ENCODE peak calls at places on chromosomes 13 and 19, in five cellular contexts. One of them, this sample, is unnamed. For H3K4me1, the result is how much of the 10 kb centered on the place peaks cover.

GRCh38 chr13:91313103-91313502 is 34.4 kb upstream of the MIR17HG start:
- DNase-seq in neuronal stem cell: no peak
- DNase-seq in kidney: no peak
- DNase-seq in Karpas-422: peak
- DNase-seq in IMR-90: peak
- DNase-seq in this sample: no peak

GRCh38 chr19:30085394-30085793 is 143.4 kb downstream of the URI1 start:
- DNase-seq in IMR-90: no peak
- DNase-seq in neuronal stem cell: no peak
- DNase-seq in kidney: peak
- DNase-seq in Karpas-422: peak
- DNase-seq in this sample: no peak

GRCh38 chr19:917323-918151 is at the start of gene KISS1R:
- DNase-seq in IMR-90: peak
- DNase-seq in neuronal stem cell: peak
- DNase-seq in Karpas-422: peak
- DNase-seq in kidney: no peak
- DNase-seq in this sample: no peak

GRCh38 chr13:98481511-98481951 is 95.4 kb downstream of the STK24 start:
- DNase-seq in neuronal stem cell: no peak
- DNase-seq in Karpas-422: no peak
- DNase-seq in kidney: no peak
- DNase-seq in IMR-90: peak
- DNase-seq in this sample: no peak

GRCh38 chr19:7395360-7395781 is 46.6 kb downstream of the ARHGEF18 start:
- DNase-seq in kidney: no peak
- DNase-seq in Karpas-422: peak
- DNase-seq in IMR-90: no peak
- DNase-seq in neuronal stem cell: no peak
- DNase-seq in this sample: peak

GRCh38 chr19:14413765-14414171 is 5.4 kb downstream of the DDX39A start:
- DNase-seq in neuronal stem cell: no peak
- DNase-seq in IMR-90: peak
- DNase-seq in Karpas-422: no peak
- DNase-seq in kidney: no peak
- DNase-seq in this sample: no peak

GRCh38 chr19:18172331-18173053 is 1.1 kb upstream of the IFI30 start:
- DNase-seq in Karpas-422: no peak
- DNase-seq in kidney: no peak
- DNase-seq in IMR-90: no peak
- DNase-seq in neuronal stem cell: no peak
- DNase-seq in this sample: no peak

GRCh38 chr19:5964816-5965565 is 12.9 kb downstream of the RANBP3 start:
- DNase-seq in kidney: no peak
- DNase-seq in neuronal stem cell: no peak
- DNase-seq in Karpas-422: no peak
- DNase-seq in IMR-90: no peak
- DNase-seq in this sample: no peak

GRCh38 chr13:32036762-32037161 is 5.2 kb downstream of the FRY start:
- DNase-seq in neuronal stem cell: no peak
- DNase-seq in Karpas-422: no peak
- DNase-seq in kidney: no peak
- DNase-seq in IMR-90: no peak
- DNase-seq in this sample: peak

GRCh38 chr19:19860756-19861390 is 4.8 kb upstream of the ZNF253 start:
- DNase-seq in Karpas-422: no peak
- DNase-seq in kidney: no peak
- DNase-seq in IMR-90: no peak
- DNase-seq in neuronal stem cell: peak
- DNase-seq in this sample: no peak

GRCh38 chr19:12139309-12139708 is 841 bp downstream of the ZNF20 start:
- DNase-seq in kidney: no peak
- DNase-seq in IMR-90: peak
- DNase-seq in Karpas-422: no peak
- DNase-seq in neuronal stem cell: no peak
- DNase-seq in this sample: no peak

GRCh38 chr19:39409886-39410619 is 2.4 kb upstream of the PLEKHG2 start:
- DNase-seq in Karpas-422: peak
- DNase-seq in IMR-90: no peak
- DNase-seq in kidney: peak
- DNase-seq in neuronal stem cell: no peak
- DNase-seq in this sample: peak

GRCh38 chr19:12065100-12065538 is 588 bp downstream of the ZNF844 start:
- DNase-seq in neuronal stem cell: no peak
- DNase-seq in Karpas-422: peak
- DNase-seq in IMR-90: peak
- DNase-seq in kidney: peak
- DNase-seq in this sample: peak

GRCh38 chr19:13646758-13647157 is 117.6 kb upstream of the MRI1 start:
- DNase-seq in Karpas-422: no peak
- DNase-seq in IMR-90: no peak
- DNase-seq in kidney: no peak
- DNase-seq in neuronal stem cell: no peak
- DNase-seq in this sample: no peak

GRCh38 chr19:53172892-53173291 is 14.0 kb upstream of the ZNF347 start:
- DNase-seq in IMR-90: peak
- DNase-seq in neuronal stem cell: no peak
- DNase-seq in Karpas-422: no peak
- DNase-seq in kidney: no peak
- DNase-seq in this sample: no peak

GRCh38 chr13:76161143-76161542 is 525.0 kb downstream of the LMO7 start:
- DNase-seq in kidney: no peak
- DNase-seq in IMR-90: peak
- DNase-seq in neuronal stem cell: no peak
- DNase-seq in Karpas-422: no peak
- DNase-seq in this sample: no peak

GRCh38 chr13:51035469-51035868 is 75.6 kb downstream of the C13orf42 start:
- DNase-seq in Karpas-422: no peak
- DNase-seq in neuronal stem cell: no peak
- DNase-seq in kidney: no peak
- DNase-seq in IMR-90: no peak
- DNase-seq in this sample: peak

GRCh38 chr19:8610928-8611284 is 391 bp upstream of the ADAMTS10 start:
- DNase-seq in kidney: no peak
- DNase-seq in IMR-90: no peak
- DNase-seq in neuronal stem cell: no peak
- DNase-seq in Karpas-422: no peak
- DNase-seq in this sample: no peak

GRCh38 chr13:44244288-44244687 is 129.3 kb upstream of the SERP2 start:
- DNase-seq in IMR-90: peak
- DNase-seq in Karpas-422: no peak
- DNase-seq in kidney: no peak
- DNase-seq in neuronal stem cell: no peak
- DNase-seq in this sample: no peak

GRCh38 chr13:111976474-111977183 is 90.3 kb upstream of the SOX1 start:
- DNase-seq in IMR-90: no peak
- DNase-seq in Karpas-422: no peak
- DNase-seq in neuronal stem cell: no peak
- DNase-seq in kidney: peak
- DNase-seq in this sample: no peak

GRCh38 chr13:53151692-53152421 is 123.2 kb downstream of the OLFM4 start:
- DNase-seq in Karpas-422: peak
- DNase-seq in kidney: no peak
- DNase-seq in IMR-90: peak
- DNase-seq in neuronal stem cell: peak
- DNase-seq in this sample: peak

GRCh38 chr19:34588249-34588648 is 88.7 kb downstream of the SCGB2B2 start:
- DNase-seq in Karpas-422: no peak
- DNase-seq in kidney: no peak
- DNase-seq in neuronal stem cell: no peak
- DNase-seq in IMR-90: no peak
- DNase-seq in this sample: no peak

GRCh38 chr13:49097374-49097773 is 121.7 kb downstream of the FNDC3A start:
- DNase-seq in IMR-90: peak
- DNase-seq in neuronal stem cell: no peak
- DNase-seq in Karpas-422: no peak
- DNase-seq in kidney: no peak
- DNase-seq in this sample: no peak

GRCh38 chr13:44423824-44424223 is 50.2 kb downstream of the SERP2 start:
- DNase-seq in kidney: no peak
- DNase-seq in neuronal stem cell: no peak
- DNase-seq in Karpas-422: no peak
- DNase-seq in IMR-90: no peak
- DNase-seq in this sample: no peak

GRCh38 chr19:2548966-2549365 is 73.0 kb downstream of the GADD45B start:
- DNase-seq in kidney: peak
- DNase-seq in Karpas-422: no peak
- DNase-seq in neuronal stem cell: no peak
- DNase-seq in IMR-90: no peak
- DNase-seq in this sample: no peak

GRCh38 chr19:45528744-45529453 is 21.6 kb downstream of the VASP start:
- DNase-seq in kidney: peak
- DNase-seq in Karpas-422: no peak
- DNase-seq in neuronal stem cell: no peak
- DNase-seq in IMR-90: no peak
- DNase-seq in this sample: peak

DNA sequence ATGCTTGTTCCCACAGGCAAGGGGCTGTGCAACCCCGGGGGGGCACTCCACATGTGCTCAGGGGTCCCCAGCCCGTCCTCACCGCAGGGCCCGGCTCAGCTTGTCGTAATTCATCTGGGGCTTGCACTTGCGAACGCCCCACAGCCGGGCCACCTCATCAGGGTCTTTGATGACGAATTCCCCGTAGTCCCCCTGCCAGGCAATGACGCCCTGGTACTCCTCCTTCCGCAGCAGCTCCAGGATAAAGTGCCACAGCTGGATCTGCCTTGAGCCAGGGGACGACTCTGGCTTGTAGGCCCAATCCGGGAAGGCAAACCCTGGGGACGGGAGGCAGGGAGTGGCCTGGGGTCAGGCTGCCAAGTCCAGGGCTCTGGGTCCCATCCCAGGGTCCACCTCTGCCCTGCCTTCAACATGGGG is 4.7 kb downstream of the ERF start:
- DNase-seq in IMR-90: no peak
- DNase-seq in Karpas-422: no peak
- DNase-seq in kidney: peak
- DNase-seq in neuronal stem cell: no peak
- DNase-seq in this sample: no peak
- H3K9ac ChIP-seq in IMR-90: peak
- H3K9ac ChIP-seq in Karpas-422: no peak
- H3K9ac ChIP-seq in kidney: peak
- H3K9ac ChIP-seq in neuronal stem cell: no peak
- H3K9ac ChIP-seq in this sample: peak

GRCh38 chr19:55486971-55487883 is 1.0 kb upstream of the SSC5D start:
- DNase-seq in Karpas-422: peak
- DNase-seq in kidney: peak
- DNase-seq in neuronal stem cell: no peak
- DNase-seq in IMR-90: peak
- DNase-seq in this sample: peak

GRCh38 chr19:55483681-55484361 is 1.2 kb upstream of the NAT14 start:
- DNase-seq in kidney: no peak
- DNase-seq in IMR-90: no peak
- DNase-seq in neuronal stem cell: no peak
- DNase-seq in Karpas-422: no peak
- DNase-seq in this sample: no peak

GRCh38 chr19:55484571-55485438 is at the start of gene NAT14:
- DNase-seq in Karpas-422: peak
- DNase-seq in kidney: peak
- DNase-seq in neuronal stem cell: peak
- DNase-seq in IMR-90: peak
- DNase-seq in this sample: no peak

GRCh38 chr19:55486043-55486970 is 1.3 kb downstream of the NAT14 start:
- DNase-seq in kidney: no peak
- DNase-seq in neuronal stem cell: no peak
- DNase-seq in Karpas-422: no peak
- DNase-seq in IMR-90: no peak
- DNase-seq in this sample: no peak

GRCh38 chr19:55485439-55486011 is 537 bp downstream of the NAT14 start:
- DNase-seq in kidney: no peak
- DNase-seq in IMR-90: no peak
- DNase-seq in Karpas-422: peak
- DNase-seq in neuronal stem cell: no peak
- DNase-seq in this sample: no peak
- H3K4me1 ChIP-seq in kidney: under half
- H3K4me1 ChIP-seq in IMR-90: under half
- H3K4me1 ChIP-seq in Karpas-422: under half
- H3K4me1 ChIP-seq in neuronal stem cell: under half
- H3K4me1 ChIP-seq in this sample: under half

GRCh38 chr19:50719119-50719435 is 525 bp downstream of the SHANK1 start:
- DNase-seq in kidney: no peak
- DNase-seq in IMR-90: no peak
- DNase-seq in neuronal stem cell: no peak
- DNase-seq in Karpas-422: no peak
- DNase-seq in this sample: no peak
- H3K4me3 ChIP-seq in kidney: no peak
- H3K4me3 ChIP-seq in IMR-90: peak
- H3K4me3 ChIP-seq in neuronal stem cell: peak
- H3K4me3 ChIP-seq in Karpas-422: no peak
- H3K4me3 ChIP-seq in this sample: no peak

DNA sequence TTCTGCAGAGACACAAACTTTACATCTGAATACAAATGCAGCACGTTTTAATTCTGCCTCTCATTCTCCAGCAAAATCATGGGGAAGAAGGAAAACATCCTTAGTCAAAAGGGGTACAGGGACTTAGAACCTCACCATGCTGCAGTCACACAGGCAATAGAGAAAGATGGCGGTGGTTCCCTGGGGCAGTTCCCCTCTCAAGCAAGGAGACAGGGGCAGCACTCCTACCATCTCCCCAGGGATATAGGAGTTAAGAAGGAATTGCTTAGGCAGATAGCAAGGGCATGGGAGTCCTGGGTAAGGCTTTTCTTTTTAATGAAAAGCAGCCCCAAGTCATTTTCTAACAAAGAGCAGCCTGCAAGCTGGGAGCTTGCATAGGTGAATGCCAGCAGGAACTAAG is 514.8 kb downstream of the IRS2 start:
- DNase-seq in Karpas-422: no peak
- DNase-seq in kidney: no peak
- DNase-seq in IMR-90: no peak
- DNase-seq in neuronal stem cell: no peak
- DNase-seq in this sample: no peak
- H3K9ac ChIP-seq in Karpas-422: no peak
- H3K9ac ChIP-seq in kidney: no peak
- H3K9ac ChIP-seq in IMR-90: no peak
- H3K9ac ChIP-seq in neuronal stem cell: no peak
- H3K9ac ChIP-seq in this sample: no peak

DNA sequence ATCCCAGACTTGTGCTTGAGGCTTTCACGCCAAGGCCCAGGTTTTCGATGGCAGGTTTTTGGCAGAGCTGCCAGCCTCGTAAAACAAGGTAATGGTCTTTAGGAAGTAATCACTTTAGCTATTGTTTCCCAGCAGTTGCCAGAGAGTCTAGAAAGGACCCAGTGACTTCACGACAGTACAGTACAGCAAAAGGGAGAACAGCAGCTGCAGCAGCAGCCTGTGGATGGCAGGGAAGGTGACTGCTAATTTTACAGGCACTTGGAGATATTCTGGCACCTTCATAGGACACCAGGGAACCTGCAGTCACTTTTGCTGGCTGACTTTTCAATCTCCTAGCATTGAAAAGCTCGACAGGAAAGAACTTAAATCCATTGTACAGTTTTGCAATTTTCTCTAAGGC is 291.6 kb upstream of the MAB21L1 start:
- DNase-seq in IMR-90: no peak
- DNase-seq in Karpas-422: no peak
- DNase-seq in kidney: no peak
- DNase-seq in neuronal stem cell: no peak
- DNase-seq in this sample: no peak
- H3K4me1 ChIP-seq in IMR-90: under half
- H3K4me1 ChIP-seq in Karpas-422: under half
- H3K4me1 ChIP-seq in kidney: under half
- H3K4me1 ChIP-seq in neuronal stem cell: under half
- H3K4me1 ChIP-seq in this sample: under half